ENCODE peak calls at places on chromosomes 6 and 20, in four cellular contexts. R is GM10248, H is nephron progenitor cell, U is foreskin fibroblast. X is an unnamed sample.
A peak's percentile ranks its signal among the peaks of the same experiment; 100 is the strongest.

GRCh38 chr6:107786709-107787588 is 37.2 kb downstream of the SCML4 start:
- DNase-seq in R (peak; percentile 41), H (peak; percentile 21), U (no peak), X (peak; percentile 56)

GRCh38 chr20:58045579-58045978 is 182.9 kb downstream of the ANKRD60 start:
- DNase-seq in R (no peak), H (no peak), U (no peak), X (no peak)

GRCh38 chr6:44671333-44671732 is 283.8 kb downstream of the CDC5L start:
- DNase-seq in R (no peak), H (no peak), U (no peak), X (no peak)

GRCh38 chr20:60869626-60870025 is 382.4 kb upstream of the CDH4 start:
- DNase-seq in R (no peak), H (no peak), U (no peak), X (no peak)

GRCh38 chr6:34468378-34468892 is 2.6 kb downstream of the PACSIN1 start:
- DNase-seq in R (no peak), H (no peak), U (no peak), X (peak; percentile 58)

GRCh38 chr6:166307981-166308768 is at the start of gene PRR18:
- DNase-seq in R (peak; percentile 39), H (peak; percentile 56), U (no peak), X (peak; percentile 61)

GRCh38 chr6:322940-323729 is 30.8 kb downstream of the DUSP22 start:
- DNase-seq in R (no peak), H (no peak), U (no peak), X (no peak)

GRCh38 chr6:106145741-106146227 is 59.6 kb downstream of the PRDM1 start:
- DNase-seq in R (peak; percentile 34), H (no peak), U (peak; percentile 22), X (peak; percentile 26)

GRCh38 chr6:168545428-168545827 is 104.4 kb downstream of the SMOC2 start:
- DNase-seq in R (no peak), H (no peak), U (no peak), X (no peak)

GRCh38 chr20:63889241-63890200 is 5.4 kb upstream of the DNAJC5 start:
- DNase-seq in R (no peak), H (no peak), U (no peak), X (no peak)

GRCh38 chr6:122640377-122640776 is 30.2 kb downstream of the PKIB start:
- DNase-seq in R (no peak), H (no peak), U (no peak), X (no peak)

GRCh38 chr20:16100111-16100510 is 473.1 kb downstream of the KIF16B start:
- DNase-seq in R (no peak), H (no peak), U (no peak), X (no peak)

GRCh38 chr6:21594427-21595264 is 1.1 kb downstream of the SOX4 start:
- DNase-seq in R (peak; percentile 62), H (peak; percentile 42), U (peak; percentile 84), X (peak; percentile 75)

GRCh38 chr6:3456395-3456767 is 469 bp downstream of the SLC22A23 start:
- DNase-seq in R (peak; percentile 43), H (no peak), U (peak; percentile 32), X (no peak)

GRCh38 chr6:92806254-92806653 is 613.1 kb downstream of the EPHA7 start:
- DNase-seq in R (no peak), H (no peak), U (no peak), X (no peak)

GRCh38 chr6:92810913-92811312 is 608.4 kb downstream of the EPHA7 start:
- DNase-seq in R (peak; percentile 58), H (peak; percentile 54), U (peak; percentile 9), X (peak; percentile 42)
- TF ChIP-seq CTCF in R (peak; percentile 59), H (peak; percentile 64), U (peak; percentile 12), X (peak; percentile 39)

DNA sequence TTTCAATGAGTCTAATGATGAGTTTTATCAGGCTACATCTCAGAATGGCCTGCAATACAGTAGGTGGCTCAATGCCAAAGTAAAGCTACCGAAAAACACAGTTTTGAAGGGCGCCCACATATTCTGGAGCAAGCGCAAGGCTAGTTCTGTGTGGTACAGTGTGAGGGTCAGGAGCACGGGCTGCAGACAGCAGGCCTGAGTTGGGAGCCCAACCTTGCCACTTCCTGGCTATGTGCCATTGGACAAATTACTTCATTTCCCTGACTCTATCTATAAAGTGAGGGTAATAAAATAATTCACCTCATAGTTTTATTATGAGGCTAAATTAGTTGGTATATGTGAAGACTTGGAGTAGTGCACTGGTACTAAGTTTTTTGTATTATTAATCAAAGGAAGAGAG is 150.7 kb downstream of the OPN5 start:
- DNase-seq in R (no peak), H (no peak), U (no peak), X (no peak)
- TF ChIP-seq CTCF in R (no peak), H (no peak), U (no peak), X (no peak)

DNA sequence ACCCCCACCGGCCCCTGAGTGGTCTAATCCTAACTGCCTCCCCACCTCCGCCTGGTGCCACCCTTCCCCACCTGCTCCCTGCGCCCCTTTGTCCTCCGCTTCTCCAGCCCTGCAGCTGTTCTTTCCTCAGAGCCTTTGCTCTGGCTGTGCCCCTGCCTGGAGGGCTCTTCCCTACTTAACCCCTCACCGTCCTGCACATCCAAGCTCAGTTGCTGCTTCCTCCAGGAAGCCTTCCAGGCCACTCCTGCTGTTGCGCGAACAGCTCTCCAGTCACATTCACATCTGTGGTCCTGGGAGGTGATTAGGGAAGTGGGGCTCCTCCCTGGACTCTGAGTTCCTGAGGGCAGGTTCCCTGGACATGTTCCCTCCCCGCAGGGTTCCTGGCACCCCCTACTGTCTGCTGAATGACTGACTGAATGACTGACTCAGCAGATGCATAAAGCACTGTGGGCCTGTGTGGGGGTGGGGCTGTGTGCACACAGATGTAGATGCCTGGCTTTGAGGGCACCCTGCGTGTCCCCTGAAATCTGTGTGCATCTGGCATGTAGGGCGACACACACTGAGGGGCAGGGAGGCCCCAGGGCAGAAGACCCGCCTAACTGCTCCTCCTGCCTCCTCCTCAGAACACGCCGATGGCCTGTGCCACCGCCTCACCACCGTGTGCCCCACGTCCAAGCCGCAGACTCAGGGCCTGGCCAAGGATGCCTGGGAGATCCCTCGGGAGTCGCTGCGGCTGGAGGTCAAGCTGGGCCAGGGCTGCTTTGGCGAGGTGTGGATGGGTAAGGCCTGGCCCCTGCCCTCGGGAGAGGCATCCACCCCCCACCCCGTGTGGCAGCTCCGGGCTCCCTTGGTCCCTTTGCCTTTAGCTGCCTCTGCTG is 51.4 kb downstream of the SRC start:
- DNase-seq in R (no peak), H (no peak), U (peak; percentile 45), X (no peak)
- TF ChIP-seq CTCF in R (no peak), H (no peak), U (no peak), X (no peak)

GRCh38 chr6:149028767-149029405 is 282.1 kb downstream of the UST start:
- DNase-seq in R (peak; percentile 59), H (peak; percentile 67), U (peak; percentile 94), X (peak; percentile 56)

GRCh38 chr6:149024361-149024760 is 277.5 kb downstream of the UST start:
- DNase-seq in R (no peak), H (no peak), U (no peak), X (no peak)

GRCh38 chr6:149027484-149027883 is 280.7 kb downstream of the UST start:
- DNase-seq in R (no peak), H (no peak), U (no peak), X (no peak)

GRCh38 chr6:149025061-149025460 is 278.2 kb downstream of the UST start:
- DNase-seq in R (no peak), H (no peak), U (no peak), X (no peak)

DNA sequence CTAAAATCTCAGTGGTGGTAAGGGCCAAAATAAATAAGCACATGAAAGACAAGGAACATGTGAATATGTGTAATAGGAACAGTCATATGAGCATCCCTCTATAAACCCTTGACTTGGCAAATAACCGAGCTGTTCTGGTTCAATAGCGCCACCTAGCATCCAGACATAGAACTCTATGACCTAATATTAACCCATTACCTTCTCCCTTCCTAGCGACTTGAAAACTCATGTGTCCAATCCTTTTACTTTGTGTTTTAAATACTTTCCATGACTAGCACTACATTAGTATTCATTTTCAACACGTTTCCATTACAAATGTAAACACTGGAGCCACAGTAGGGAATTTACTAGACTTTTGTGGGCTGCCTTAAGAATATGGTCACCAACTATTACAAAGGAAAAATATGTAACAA is 279.7 kb downstream of the UST start:
- DNase-seq in R (no peak), H (peak; percentile 47), U (peak; percentile 95), X (no peak)
- TF ChIP-seq CTCF in R (peak; percentile 39), H (peak; percentile 63), U (peak; percentile 58), X (no peak)

GRCh38 chr6:29426654-29427053 is 11.9 kb downstream of the OR12D1 start:
- DNase-seq in R (no peak), H (no peak), U (no peak), X (no peak)
- TF ChIP-seq CTCF in R (no peak), H (no peak), U (no peak), X (no peak)

DNA sequence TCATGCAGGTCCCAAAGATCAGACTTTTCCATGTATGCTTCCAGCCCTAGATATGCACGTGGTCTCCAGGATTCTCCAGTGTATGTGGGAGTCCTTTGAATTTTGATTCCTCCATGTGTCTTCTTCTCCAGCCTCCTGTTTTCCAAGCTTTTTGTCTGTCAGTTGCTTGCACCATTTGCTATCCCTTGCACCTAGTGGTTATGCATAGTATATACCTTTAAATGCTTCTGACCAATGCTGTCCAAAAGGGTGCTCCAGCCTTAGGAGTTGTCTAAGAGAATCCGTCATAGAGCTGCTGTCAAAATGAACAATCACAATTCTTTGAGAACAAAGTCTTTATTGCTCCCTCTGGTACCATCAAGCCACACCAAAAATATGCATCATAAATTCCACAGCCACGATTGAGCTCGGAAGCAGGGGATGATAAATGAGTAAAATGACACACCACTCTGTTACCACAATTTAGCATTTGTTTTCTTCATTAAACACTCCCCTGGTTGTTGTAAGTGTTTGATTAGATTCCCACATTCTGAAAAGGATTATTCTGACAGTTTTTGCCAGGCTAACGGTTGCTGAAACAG is 706.2 kb upstream of the GJE1 start:
- DNase-seq in R (no peak), H (no peak), U (no peak), X (no peak)
- TF ChIP-seq CTCF in R (no peak), H (no peak), U (no peak), X (no peak)

GRCh38 chr20:3670945-3671344 is 7.7 kb upstream of the GFRA4 start:
- DNase-seq in R (no peak), H (no peak), U (no peak), X (no peak)

GRCh38 chr20:3671986-3672863 is 9.0 kb upstream of the GFRA4 start:
- DNase-seq in R (no peak), H (no peak), U (no peak), X (no peak)

GRCh38 chr20:3669710-3670367 is 6.6 kb upstream of the GFRA4 start:
- DNase-seq in R (no peak), H (no peak), U (peak; percentile 39), X (no peak)

GRCh38 chr20:3672864-3673550 is 8.8 kb downstream of the ADAM33 start:
- DNase-seq in R (no peak), H (no peak), U (no peak), X (no peak)

GRCh38 chr20:3670511-3670910 is 7.3 kb upstream of the GFRA4 start:
- DNase-seq in R (no peak), H (peak; percentile 43), U (peak; percentile 77), X (no peak)
- TF ChIP-seq CTCF in R (no peak), H (peak; percentile 23), U (peak; percentile 9), X (no peak)

GRCh38 chr20:44598413-44599290 is 16.3 kb downstream of the PKIG start:
- DNase-seq in R (no peak), H (no peak), U (no peak), X (peak; percentile 44)
- TF ChIP-seq CTCF in R (peak; percentile 14), H (no peak), U (no peak), X (no peak)

DNA sequence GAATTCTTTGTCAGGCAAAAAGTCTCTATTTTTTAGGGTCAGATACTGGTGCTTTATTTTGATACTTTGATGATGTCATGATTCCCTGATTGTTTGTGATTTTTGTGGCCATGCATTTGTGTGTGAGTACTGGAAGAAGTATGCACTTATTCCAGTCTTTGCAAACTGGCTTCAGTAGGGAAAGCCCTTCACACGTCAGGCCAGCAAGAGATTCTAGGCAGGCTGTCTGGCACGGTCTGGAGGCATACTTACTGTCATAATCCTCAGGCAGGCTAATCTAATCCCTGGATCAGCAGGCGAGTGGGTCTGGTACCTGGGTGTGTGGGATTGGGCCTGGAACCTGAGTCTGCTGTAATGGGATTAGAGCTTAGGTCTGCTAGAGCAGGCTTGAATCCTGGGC is 391.8 kb upstream of the MMS22L start:
- DNase-seq in R (no peak), H (no peak), U (peak; percentile 19), X (no peak)
- TF ChIP-seq CTCF in R (no peak), H (no peak), U (no peak), X (no peak)